ENCODE peak calls at places on chromosomes 11 and 22, in nine cellular contexts. M is uterus, L is GM12865, P is pancreas, C is PC-3, A is cardiac fibroblast, S is ovary, F is right atrium auricular region, J is left ventricle myocardium inferior. W is an unnamed sample.
A peak's percentile ranks its signal among the peaks of the same experiment; 100 is the strongest.

GRCh38 chr22:25081409-25081824 is 118.2 kb upstream of the CRYBB3 start:
- DNase-seq in J (no peak), S (no peak), L (peak; percentile 63), C (peak; percentile 33), A (peak; percentile 15), F (no peak), P (no peak), M (no peak), W (no peak)

GRCh38 chr11:119671048-119671447 is 58.0 kb downstream of the NECTIN1 start:
- DNase-seq in S (peak; percentile 93), P (no peak), M (peak; percentile 74), C (no peak), F (peak; percentile 61), A (peak; percentile 89), J (peak; percentile 89), L (no peak), W (no peak)

GRCh38 chr11:134343646-134344045 is 11.9 kb downstream of the GLB1L2 start:
- DNase-seq in L (no peak), J (no peak), M (no peak), P (no peak), S (no peak), C (no peak), F (peak; percentile 54), A (no peak), W (no peak)

GRCh38 chr11:71383461-71383860 is 64.7 kb downstream of the DHCR7 start:
- DNase-seq in S (no peak), J (no peak), M (no peak), L (peak; percentile 68), P (no peak), A (no peak), C (no peak), F (no peak), W (no peak)

GRCh38 chr22:24901448-24901847 is 45.0 kb downstream of the LHFPL7 start:
- DNase-seq in A (no peak), P (no peak), S (no peak), J (no peak), L (no peak), F (no peak), C (no peak), M (no peak), W (no peak)

GRCh38 chr22:39231197-39231950 is 13.4 kb downstream of the PDGFB start:
- DNase-seq in L (no peak), A (no peak), S (no peak), F (no peak), C (no peak), J (no peak), M (no peak), P (no peak), W (no peak)

GRCh38 chr11:86034710-86035109 is 34.2 kb downstream of the PICALM start:
- DNase-seq in C (no peak), J (no peak), L (no peak), F (no peak), A (no peak), S (no peak), P (no peak), M (no peak), W (no peak)

GRCh38 chr11:62592989-62593421 is 1.7 kb upstream of the TUT1 start:
- DNase-seq in M (no peak), C (no peak), A (no peak), S (no peak), F (no peak), L (no peak), J (no peak), P (no peak), W (no peak)

GRCh38 chr22:31977141-31977781 is 32.9 kb downstream of the YWHAH start:
- DNase-seq in L (peak; percentile 77), P (peak; percentile 91), M (peak; percentile 37), F (peak; percentile 77), S (peak; percentile 47), J (peak; percentile 64), A (peak; percentile 78), C (peak; percentile 80), W (peak; percentile 78)

GRCh38 chr22:50733521-50734342 is 4.3 kb upstream of the ACR start:
- DNase-seq in J (peak; percentile 16), A (peak; percentile 19), P (peak; percentile 46), M (no peak), F (no peak), L (no peak), S (peak; percentile 12), C (no peak), W (peak; percentile 42)

GRCh38 chr11:86800076-86800955 is at the start of gene PRSS23:
- DNase-seq in J (peak; percentile 66), M (peak; percentile 73), S (peak; percentile 81), F (no peak), C (peak; percentile 78), L (no peak), A (peak; percentile 62), P (peak; percentile 89), W (peak; percentile 63)

GRCh38 chr22:19879248-19879575 is 24.5 kb upstream of the GNB1L start:
- DNase-seq in L (no peak), P (peak; percentile 44), F (no peak), C (no peak), J (peak; percentile 6), A (no peak), M (peak; percentile 8), S (no peak), W (peak; percentile 46)

GRCh38 chr22:35394011-35394312 is 6.0 kb upstream of the MCM5 start:
- DNase-seq in M (peak; percentile 62), A (no peak), J (no peak), S (peak; percentile 78), P (no peak), C (no peak), F (no peak), L (no peak), W (no peak)

GRCh38 chr22:18012528-18012927 is 11.8 kb downstream of the MICAL3 start:
- DNase-seq in J (no peak), S (no peak), C (peak; percentile 81), M (no peak), P (no peak), L (no peak), F (no peak), A (peak; percentile 50), W (no peak)

GRCh38 chr11:17352925-17353227 is 1.3 kb downstream of the NCR3LG1 start:
- DNase-seq in C (peak; percentile 43), J (peak; percentile 18), M (peak; percentile 31), A (peak; percentile 59), S (peak; percentile 64), L (peak; percentile 50), F (peak; percentile 63), P (peak; percentile 68), W (no peak)

GRCh38 chr11:17350455-17351170 is 987 bp upstream of the NCR3LG1 start:
- DNase-seq in C (no peak), M (no peak), J (no peak), L (no peak), S (no peak), A (peak; percentile 19), P (no peak), F (no peak), W (no peak)

GRCh38 chr11:17351510-17352176 is at the start of gene NCR3LG1:
- DNase-seq in A (peak; percentile 79), L (peak; percentile 23), F (peak; percentile 79), M (peak; percentile 69), C (no peak), S (peak; percentile 84), P (peak; percentile 74), J (peak; percentile 40), W (peak; percentile 81)

GRCh38 chr11:17353228-17354021 is 1.8 kb downstream of the NCR3LG1 start:
- DNase-seq in J (peak; percentile 77), L (peak; percentile 33), C (peak; percentile 65), F (peak; percentile 77), M (peak; percentile 56), S (peak; percentile 76), P (peak; percentile 86), A (peak; percentile 78), W (peak; percentile 69)

GRCh38 chr11:17351171-17351509 is 460 bp upstream of the NCR3LG1 start:
- DNase-seq in C (no peak), A (no peak), S (no peak), P (no peak), J (no peak), L (no peak), F (no peak), M (no peak), W (no peak)
- TF ChIP-seq CTCF in C (peak; percentile 16), A (peak; percentile 7), S (no peak), P (no peak), J (peak; percentile 16), L (no peak), F (no peak), M (no peak), W (no peak)

GRCh38 chr11:8251767-8252295 is 11.8 kb downstream of the LMO1 start:
- DNase-seq in A (no peak), F (no peak), P (no peak), M (no peak), S (no peak), L (no peak), J (no peak), C (no peak), W (no peak)
- TF ChIP-seq CTCF in A (no peak), F (no peak), P (no peak), M (no peak), S (no peak), L (no peak), J (no peak), C (no peak), W (no peak)

GRCh38 chr11:44752262-44752661 is 25.5 kb downstream of the TSPAN18 start:
- DNase-seq in A (no peak), S (no peak), L (no peak), C (no peak), M (peak; percentile 2), P (no peak), J (no peak), F (peak; percentile 4), W (no peak)

GRCh38 chr11:44751066-44751465 is 24.3 kb downstream of the TSPAN18 start:
- DNase-seq in A (no peak), L (no peak), S (no peak), C (no peak), M (peak; percentile 18), F (peak; percentile 58), J (no peak), P (no peak), W (no peak)

GRCh38 chr11:44753965-44754645 is 27.3 kb downstream of the TSPAN18 start:
- DNase-seq in A (no peak), S (no peak), L (no peak), C (no peak), J (no peak), P (no peak), M (peak; percentile 32), F (peak; percentile 36), W (no peak)

GRCh38 chr11:44750440-44751005 is 23.8 kb downstream of the TSPAN18 start:
- DNase-seq in S (no peak), F (peak; percentile 53), P (no peak), J (no peak), M (peak; percentile 41), A (no peak), C (no peak), L (no peak), W (no peak)

DNA sequence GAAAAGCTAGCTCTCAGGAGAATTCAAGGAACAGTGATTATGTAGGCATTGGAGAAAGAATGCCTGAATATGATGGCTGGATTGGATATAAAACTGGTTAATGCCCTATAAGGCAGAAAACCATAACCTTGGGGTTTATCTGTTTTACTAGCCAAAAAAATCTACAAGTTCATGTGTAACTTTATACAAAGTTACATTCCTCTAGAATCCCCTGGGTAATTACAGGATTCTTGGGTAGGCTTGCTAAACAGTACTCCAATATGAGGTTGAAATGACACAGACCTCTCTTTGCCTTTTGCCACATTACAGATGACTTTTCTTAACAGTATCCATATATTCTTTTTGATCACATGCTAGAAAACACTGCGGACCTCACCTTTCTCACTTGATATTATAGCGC is 26.0 kb downstream of the TSPAN18 start:
- DNase-seq in F (no peak), A (no peak), L (no peak), S (no peak), C (no peak), J (no peak), P (no peak), M (no peak), W (no peak)
- TF ChIP-seq CTCF in F (no peak), A (no peak), L (no peak), S (no peak), C (no peak), J (no peak), P (no peak), M (no peak), W (no peak)

GRCh38 chr11:2929880-2930704 is 872 bp upstream of the PHLDA2 start:
- DNase-seq in P (peak; percentile 74), F (no peak), S (peak; percentile 54), L (peak; percentile 76), J (no peak), M (no peak), C (peak; percentile 72), A (peak; percentile 53), W (peak; percentile 58)
- TF ChIP-seq CTCF in P (no peak), F (peak; percentile 26), S (peak; percentile 26), L (peak; percentile 58), J (no peak), M (no peak), C (no peak), A (peak; percentile 55), W (no peak)

W was measured in right lobe of liver.